ENCODE peak calls at places on chromosome 20, in seven cellular contexts. One of them, this sample, is unnamed.

GRCh38 chr20:32474967-32475819 is 109.9 kb downstream of the NOL4L start:
- DNase-seq in A172: peak
- DNase-seq in stromal cell of bone marrow: peak
- DNase-seq in colonic mucosa: peak
- DNase-seq in activated T-cell treated with anti-CD3 and anti-CD28 coated beads, Interleukin-2, amount 50 U/mL, for 48 hours: no peak
- DNase-seq in tibial nerve: peak
- DNase-seq in endothelial cell of umbilical vein: peak
- DNase-seq in this sample: peak

GRCh38 chr20:62142252-62143117 is 709 bp downstream of the PSMA7 start:
- DNase-seq in A172: no peak
- DNase-seq in stromal cell of bone marrow: no peak
- DNase-seq in colonic mucosa: peak
- DNase-seq in activated T-cell treated with anti-CD3 and anti-CD28 coated beads, Interleukin-2, amount 50 U/mL, for 48 hours: no peak
- DNase-seq in tibial nerve: no peak
- DNase-seq in endothelial cell of umbilical vein: peak
- DNase-seq in this sample: no peak

GRCh38 chr20:61184194-61184593 is 67.9 kb upstream of the CDH4 start:
- DNase-seq in A172: no peak
- DNase-seq in stromal cell of bone marrow: no peak
- DNase-seq in colonic mucosa: no peak
- DNase-seq in activated T-cell treated with anti-CD3 and anti-CD28 coated beads, Interleukin-2, amount 50 U/mL, for 48 hours: no peak
- DNase-seq in tibial nerve: no peak
- DNase-seq in endothelial cell of umbilical vein: no peak
- DNase-seq in this sample: no peak

GRCh38 chr20:54203281-54203680 is 4.6 kb upstream of the PFDN4 start:
- DNase-seq in A172: no peak
- DNase-seq in stromal cell of bone marrow: no peak
- DNase-seq in colonic mucosa: no peak
- DNase-seq in activated T-cell treated with anti-CD3 and anti-CD28 coated beads, Interleukin-2, amount 50 U/mL, for 48 hours: no peak
- DNase-seq in tibial nerve: no peak
- DNase-seq in endothelial cell of umbilical vein: no peak
- DNase-seq in this sample: no peak

GRCh38 chr20:31719644-31720485 is 2.8 kb downstream of the BCL2L1 start:
- DNase-seq in A172: peak
- DNase-seq in stromal cell of bone marrow: no peak
- DNase-seq in colonic mucosa: peak
- DNase-seq in activated T-cell treated with anti-CD3 and anti-CD28 coated beads, Interleukin-2, amount 50 U/mL, for 48 hours: no peak
- DNase-seq in tibial nerve: no peak
- DNase-seq in endothelial cell of umbilical vein: no peak
- DNase-seq in this sample: no peak

GRCh38 chr20:24695529-24696225 is 226.2 kb downstream of the SYNDIG1 start:
- DNase-seq in A172: no peak
- DNase-seq in stromal cell of bone marrow: no peak
- DNase-seq in colonic mucosa: no peak
- DNase-seq in activated T-cell treated with anti-CD3 and anti-CD28 coated beads, Interleukin-2, amount 50 U/mL, for 48 hours: no peak
- DNase-seq in tibial nerve: no peak
- DNase-seq in endothelial cell of umbilical vein: no peak
- DNase-seq in this sample: no peak

GRCh38 chr20:61895686-61896057 is 170.0 kb downstream of the TAF4 start:
- DNase-seq in A172: no peak
- DNase-seq in stromal cell of bone marrow: no peak
- DNase-seq in colonic mucosa: no peak
- DNase-seq in activated T-cell treated with anti-CD3 and anti-CD28 coated beads, Interleukin-2, amount 50 U/mL, for 48 hours: no peak
- DNase-seq in tibial nerve: no peak
- DNase-seq in endothelial cell of umbilical vein: no peak
- DNase-seq in this sample: no peak

GRCh38 chr20:51562334-51563140 is 20.0 kb upstream of the NFATC2 start:
- DNase-seq in A172: peak
- DNase-seq in stromal cell of bone marrow: peak
- DNase-seq in colonic mucosa: peak
- DNase-seq in activated T-cell treated with anti-CD3 and anti-CD28 coated beads, Interleukin-2, amount 50 U/mL, for 48 hours: peak
- DNase-seq in tibial nerve: peak
- DNase-seq in endothelial cell of umbilical vein: peak
- DNase-seq in this sample: peak

GRCh38 chr20:58233881-58234528 is 5.6 kb upstream of the ANKRD60 start:
- DNase-seq in A172: no peak
- DNase-seq in stromal cell of bone marrow: no peak
- DNase-seq in colonic mucosa: peak
- DNase-seq in activated T-cell treated with anti-CD3 and anti-CD28 coated beads, Interleukin-2, amount 50 U/mL, for 48 hours: peak
- DNase-seq in tibial nerve: peak
- DNase-seq in endothelial cell of umbilical vein: peak
- DNase-seq in this sample: no peak

GRCh38 chr20:17648306-17648646 is 33.8 kb downstream of the RRBP1 start:
- DNase-seq in A172: no peak
- DNase-seq in stromal cell of bone marrow: no peak
- DNase-seq in colonic mucosa: no peak
- DNase-seq in activated T-cell treated with anti-CD3 and anti-CD28 coated beads, Interleukin-2, amount 50 U/mL, for 48 hours: no peak
- DNase-seq in tibial nerve: no peak
- DNase-seq in endothelial cell of umbilical vein: no peak
- DNase-seq in this sample: no peak

GRCh38 chr20:41175727-41176330 is 38.5 kb downstream of the PLCG1 start:
- DNase-seq in A172: no peak
- DNase-seq in stromal cell of bone marrow: no peak
- DNase-seq in colonic mucosa: no peak
- DNase-seq in activated T-cell treated with anti-CD3 and anti-CD28 coated beads, Interleukin-2, amount 50 U/mL, for 48 hours: no peak
- DNase-seq in tibial nerve: peak
- DNase-seq in endothelial cell of umbilical vein: no peak
- DNase-seq in this sample: no peak

GRCh38 chr20:38017959-38018358 is 15.3 kb downstream of the TTI1 start:
- DNase-seq in A172: no peak
- DNase-seq in stromal cell of bone marrow: no peak
- DNase-seq in colonic mucosa: no peak
- DNase-seq in activated T-cell treated with anti-CD3 and anti-CD28 coated beads, Interleukin-2, amount 50 U/mL, for 48 hours: no peak
- DNase-seq in tibial nerve: no peak
- DNase-seq in endothelial cell of umbilical vein: no peak
- DNase-seq in this sample: no peak

GRCh38 chr20:44083220-44083933 is 103.6 kb downstream of the JPH2 start:
- DNase-seq in A172: peak
- DNase-seq in stromal cell of bone marrow: no peak
- DNase-seq in colonic mucosa: no peak
- DNase-seq in activated T-cell treated with anti-CD3 and anti-CD28 coated beads, Interleukin-2, amount 50 U/mL, for 48 hours: no peak
- DNase-seq in tibial nerve: no peak
- DNase-seq in endothelial cell of umbilical vein: no peak
- DNase-seq in this sample: no peak

GRCh38 chr20:33370296-33370695 is 31.0 kb downstream of the CDK5RAP1 start:
- DNase-seq in A172: peak
- DNase-seq in stromal cell of bone marrow: no peak
- DNase-seq in colonic mucosa: peak
- DNase-seq in activated T-cell treated with anti-CD3 and anti-CD28 coated beads, Interleukin-2, amount 50 U/mL, for 48 hours: peak
- DNase-seq in tibial nerve: no peak
- DNase-seq in endothelial cell of umbilical vein: no peak
- DNase-seq in this sample: no peak

GRCh38 chr20:9071976-9072726 is 3.3 kb downstream of the PLCB4 start:
- DNase-seq in A172: peak
- DNase-seq in stromal cell of bone marrow: no peak
- DNase-seq in colonic mucosa: no peak
- DNase-seq in activated T-cell treated with anti-CD3 and anti-CD28 coated beads, Interleukin-2, amount 50 U/mL, for 48 hours: no peak
- DNase-seq in tibial nerve: no peak
- DNase-seq in endothelial cell of umbilical vein: no peak
- DNase-seq in this sample: no peak

GRCh38 chr20:53937330-53937729 is 133.1 kb downstream of the BCAS1 start:
- DNase-seq in A172: no peak
- DNase-seq in stromal cell of bone marrow: no peak
- DNase-seq in colonic mucosa: no peak
- DNase-seq in activated T-cell treated with anti-CD3 and anti-CD28 coated beads, Interleukin-2, amount 50 U/mL, for 48 hours: no peak
- DNase-seq in tibial nerve: no peak
- DNase-seq in endothelial cell of umbilical vein: no peak
- DNase-seq in this sample: no peak

GRCh38 chr20:25248501-25249172 is 752 bp downstream of the PYGB start:
- DNase-seq in A172: no peak
- DNase-seq in stromal cell of bone marrow: no peak
- DNase-seq in colonic mucosa: peak
- DNase-seq in activated T-cell treated with anti-CD3 and anti-CD28 coated beads, Interleukin-2, amount 50 U/mL, for 48 hours: peak
- DNase-seq in tibial nerve: no peak
- DNase-seq in endothelial cell of umbilical vein: peak
- DNase-seq in this sample: no peak

GRCh38 chr20:52494244-52494643 is 302.7 kb upstream of the ZFP64 start:
- DNase-seq in A172: peak
- DNase-seq in stromal cell of bone marrow: peak
- DNase-seq in colonic mucosa: no peak
- DNase-seq in activated T-cell treated with anti-CD3 and anti-CD28 coated beads, Interleukin-2, amount 50 U/mL, for 48 hours: peak
- DNase-seq in tibial nerve: no peak
- DNase-seq in endothelial cell of umbilical vein: peak
- DNase-seq in this sample: peak

GRCh38 chr20:36102809-36103596 is 51.5 kb upstream of the EPB41L1 start:
- DNase-seq in A172: peak
- DNase-seq in stromal cell of bone marrow: no peak
- DNase-seq in colonic mucosa: peak
- DNase-seq in activated T-cell treated with anti-CD3 and anti-CD28 coated beads, Interleukin-2, amount 50 U/mL, for 48 hours: no peak
- DNase-seq in tibial nerve: no peak
- DNase-seq in endothelial cell of umbilical vein: peak
- DNase-seq in this sample: no peak

GRCh38 chr20:17725094-17725835 is 25.5 kb downstream of the BANF2 start:
- DNase-seq in A172: no peak
- DNase-seq in stromal cell of bone marrow: no peak
- DNase-seq in colonic mucosa: no peak
- DNase-seq in activated T-cell treated with anti-CD3 and anti-CD28 coated beads, Interleukin-2, amount 50 U/mL, for 48 hours: no peak
- DNase-seq in tibial nerve: no peak
- DNase-seq in endothelial cell of umbilical vein: no peak
- DNase-seq in this sample: no peak

GRCh38 chr20:9021216-9021615 is 47.7 kb upstream of the PLCB4 start:
- DNase-seq in A172: no peak
- DNase-seq in stromal cell of bone marrow: no peak
- DNase-seq in colonic mucosa: no peak
- DNase-seq in activated T-cell treated with anti-CD3 and anti-CD28 coated beads, Interleukin-2, amount 50 U/mL, for 48 hours: no peak
- DNase-seq in tibial nerve: no peak
- DNase-seq in endothelial cell of umbilical vein: no peak
- DNase-seq in this sample: no peak

GRCh38 chr20:62367136-62367482 is at the start of gene LAMA5:
- DNase-seq in A172: no peak
- DNase-seq in stromal cell of bone marrow: no peak
- DNase-seq in colonic mucosa: no peak
- DNase-seq in activated T-cell treated with anti-CD3 and anti-CD28 coated beads, Interleukin-2, amount 50 U/mL, for 48 hours: no peak
- DNase-seq in tibial nerve: no peak
- DNase-seq in endothelial cell of umbilical vein: no peak
- DNase-seq in this sample: no peak

GRCh38 chr20:32963176-32963575 is 41.1 kb downstream of the SUN5 start:
- DNase-seq in A172: no peak
- DNase-seq in stromal cell of bone marrow: no peak
- DNase-seq in colonic mucosa: no peak
- DNase-seq in activated T-cell treated with anti-CD3 and anti-CD28 coated beads, Interleukin-2, amount 50 U/mL, for 48 hours: peak
- DNase-seq in tibial nerve: no peak
- DNase-seq in endothelial cell of umbilical vein: no peak
- DNase-seq in this sample: no peak

GRCh38 chr20:63061051-63061531 is 54.3 kb upstream of the BHLHE23 start:
- DNase-seq in A172: no peak
- DNase-seq in stromal cell of bone marrow: no peak
- DNase-seq in colonic mucosa: no peak
- DNase-seq in activated T-cell treated with anti-CD3 and anti-CD28 coated beads, Interleukin-2, amount 50 U/mL, for 48 hours: no peak
- DNase-seq in tibial nerve: no peak
- DNase-seq in endothelial cell of umbilical vein: no peak
- DNase-seq in this sample: no peak

GRCh38 chr20:56733967-56734366 is 104.9 kb downstream of the TFAP2C start:
- DNase-seq in A172: no peak
- DNase-seq in stromal cell of bone marrow: no peak
- DNase-seq in colonic mucosa: no peak
- DNase-seq in activated T-cell treated with anti-CD3 and anti-CD28 coated beads, Interleukin-2, amount 50 U/mL, for 48 hours: no peak
- DNase-seq in tibial nerve: no peak
- DNase-seq in endothelial cell of umbilical vein: no peak
- DNase-seq in this sample: no peak

GRCh38 chr20:37257993-37258392 is 3.6 kb downstream of the GHRH start:
- DNase-seq in A172: no peak
- DNase-seq in stromal cell of bone marrow: no peak
- DNase-seq in colonic mucosa: no peak
- DNase-seq in activated T-cell treated with anti-CD3 and anti-CD28 coated beads, Interleukin-2, amount 50 U/mL, for 48 hours: no peak
- DNase-seq in tibial nerve: no peak
- DNase-seq in endothelial cell of umbilical vein: no peak
- DNase-seq in this sample: no peak

GRCh38 chr20:55211481-55211880 is 736.1 kb downstream of the DOK5 start:
- DNase-seq in A172: no peak
- DNase-seq in stromal cell of bone marrow: no peak
- DNase-seq in colonic mucosa: no peak
- DNase-seq in activated T-cell treated with anti-CD3 and anti-CD28 coated beads, Interleukin-2, amount 50 U/mL, for 48 hours: no peak
- DNase-seq in tibial nerve: no peak
- DNase-seq in endothelial cell of umbilical vein: no peak
- DNase-seq in this sample: no peak

GRCh38 chr20:44803383-44803941 is 6.9 kb downstream of the RIMS4 start:
- DNase-seq in A172: no peak
- DNase-seq in stromal cell of bone marrow: no peak
- DNase-seq in colonic mucosa: no peak
- DNase-seq in activated T-cell treated with anti-CD3 and anti-CD28 coated beads, Interleukin-2, amount 50 U/mL, for 48 hours: no peak
- DNase-seq in tibial nerve: no peak
- DNase-seq in endothelial cell of umbilical vein: no peak
- DNase-seq in this sample: no peak

GRCh38 chr20:45138451-45139300 is 14.4 kb upstream of the WFDC12 start:
- DNase-seq in A172: peak
- DNase-seq in stromal cell of bone marrow: no peak
- DNase-seq in colonic mucosa: peak
- DNase-seq in activated T-cell treated with anti-CD3 and anti-CD28 coated beads, Interleukin-2, amount 50 U/mL, for 48 hours: peak
- DNase-seq in tibial nerve: peak
- DNase-seq in endothelial cell of umbilical vein: peak
- DNase-seq in this sample: no peak

GRCh38 chr20:19549896-19550295 is 208.2 kb upstream of the RIN2 start:
- DNase-seq in A172: no peak
- DNase-seq in stromal cell of bone marrow: no peak
- DNase-seq in colonic mucosa: no peak
- DNase-seq in activated T-cell treated with anti-CD3 and anti-CD28 coated beads, Interleukin-2, amount 50 U/mL, for 48 hours: no peak
- DNase-seq in tibial nerve: no peak
- DNase-seq in endothelial cell of umbilical vein: no peak
- DNase-seq in this sample: no peak

GRCh38 chr20:52031574-52032303 is 159.8 kb downstream of the ZFP64 start:
- DNase-seq in A172: peak
- DNase-seq in stromal cell of bone marrow: peak
- DNase-seq in colonic mucosa: peak
- DNase-seq in activated T-cell treated with anti-CD3 and anti-CD28 coated beads, Interleukin-2, amount 50 U/mL, for 48 hours: no peak
- DNase-seq in tibial nerve: no peak
- DNase-seq in endothelial cell of umbilical vein: peak
- DNase-seq in this sample: peak